ENCODE peak calls at places on chromosomes 7 and 10, in nine cellular contexts. One of them, this sample, is unnamed.

GRCh38 chr10:127426746-127427145 is 122.4 kb upstream of the NPS start:
- DNase-seq in ovary: no peak
- DNase-seq in tibial artery: no peak
- DNase-seq in mammary epithelial cell: no peak
- DNase-seq in HepG2: no peak
- DNase-seq in lung: no peak
- DNase-seq in transverse colon: no peak
- DNase-seq in stomach: no peak
- DNase-seq in left ventricle myocardium inferior: no peak
- DNase-seq in this sample: no peak

GRCh38 chr7:104524836-104525235 is 196.4 kb downstream of the LHFPL3 start:
- DNase-seq in left ventricle myocardium inferior: no peak
- DNase-seq in mammary epithelial cell: no peak
- DNase-seq in lung: no peak
- DNase-seq in HepG2: no peak
- DNase-seq in tibial artery: no peak
- DNase-seq in ovary: no peak
- DNase-seq in transverse colon: no peak
- DNase-seq in stomach: no peak
- DNase-seq in this sample: no peak

GRCh38 chr7:1939434-1940401 is 269.6 kb downstream of the ELFN1 start:
- DNase-seq in tibial artery: no peak
- DNase-seq in mammary epithelial cell: peak
- DNase-seq in left ventricle myocardium inferior: peak
- DNase-seq in lung: no peak
- DNase-seq in HepG2: no peak
- DNase-seq in stomach: no peak
- DNase-seq in ovary: no peak
- DNase-seq in transverse colon: no peak
- DNase-seq in this sample: peak

GRCh38 chr7:84105582-84105981 is 89.0 kb downstream of the SEMA3A start:
- DNase-seq in left ventricle myocardium inferior: no peak
- DNase-seq in mammary epithelial cell: no peak
- DNase-seq in lung: no peak
- DNase-seq in ovary: no peak
- DNase-seq in HepG2: no peak
- DNase-seq in transverse colon: no peak
- DNase-seq in tibial artery: no peak
- DNase-seq in stomach: no peak
- DNase-seq in this sample: no peak

GRCh38 chr10:14478639-14479038 is 147.9 kb upstream of the FRMD4A start:
- DNase-seq in transverse colon: no peak
- DNase-seq in lung: no peak
- DNase-seq in HepG2: no peak
- DNase-seq in ovary: peak
- DNase-seq in stomach: peak
- DNase-seq in left ventricle myocardium inferior: peak
- DNase-seq in mammary epithelial cell: peak
- DNase-seq in tibial artery: peak
- DNase-seq in this sample: peak

GRCh38 chr10:61899045-61899444 is 2.5 kb upstream of the ARID5B start:
- DNase-seq in stomach: no peak
- DNase-seq in lung: no peak
- DNase-seq in mammary epithelial cell: peak
- DNase-seq in ovary: no peak
- DNase-seq in left ventricle myocardium inferior: no peak
- DNase-seq in HepG2: no peak
- DNase-seq in transverse colon: no peak
- DNase-seq in tibial artery: no peak
- DNase-seq in this sample: no peak

GRCh38 chr7:4018917-4019316 is 663.2 kb upstream of the FOXK1 start:
- DNase-seq in tibial artery: no peak
- DNase-seq in mammary epithelial cell: no peak
- DNase-seq in lung: no peak
- DNase-seq in ovary: no peak
- DNase-seq in stomach: no peak
- DNase-seq in HepG2: no peak
- DNase-seq in transverse colon: no peak
- DNase-seq in left ventricle myocardium inferior: no peak
- DNase-seq in this sample: no peak

GRCh38 chr7:131019351-131019750 is 285.3 kb upstream of the KLF14 start:
- DNase-seq in stomach: no peak
- DNase-seq in ovary: no peak
- DNase-seq in tibial artery: no peak
- DNase-seq in HepG2: no peak
- DNase-seq in mammary epithelial cell: no peak
- DNase-seq in transverse colon: no peak
- DNase-seq in left ventricle myocardium inferior: no peak
- DNase-seq in lung: no peak
- DNase-seq in this sample: no peak

GRCh38 chr10:119268871-119269506 is 61.6 kb downstream of the GRK5 start:
- DNase-seq in tibial artery: no peak
- DNase-seq in transverse colon: no peak
- DNase-seq in stomach: no peak
- DNase-seq in left ventricle myocardium inferior: no peak
- DNase-seq in HepG2: no peak
- DNase-seq in lung: no peak
- DNase-seq in ovary: peak
- DNase-seq in mammary epithelial cell: no peak
- DNase-seq in this sample: no peak

DNA sequence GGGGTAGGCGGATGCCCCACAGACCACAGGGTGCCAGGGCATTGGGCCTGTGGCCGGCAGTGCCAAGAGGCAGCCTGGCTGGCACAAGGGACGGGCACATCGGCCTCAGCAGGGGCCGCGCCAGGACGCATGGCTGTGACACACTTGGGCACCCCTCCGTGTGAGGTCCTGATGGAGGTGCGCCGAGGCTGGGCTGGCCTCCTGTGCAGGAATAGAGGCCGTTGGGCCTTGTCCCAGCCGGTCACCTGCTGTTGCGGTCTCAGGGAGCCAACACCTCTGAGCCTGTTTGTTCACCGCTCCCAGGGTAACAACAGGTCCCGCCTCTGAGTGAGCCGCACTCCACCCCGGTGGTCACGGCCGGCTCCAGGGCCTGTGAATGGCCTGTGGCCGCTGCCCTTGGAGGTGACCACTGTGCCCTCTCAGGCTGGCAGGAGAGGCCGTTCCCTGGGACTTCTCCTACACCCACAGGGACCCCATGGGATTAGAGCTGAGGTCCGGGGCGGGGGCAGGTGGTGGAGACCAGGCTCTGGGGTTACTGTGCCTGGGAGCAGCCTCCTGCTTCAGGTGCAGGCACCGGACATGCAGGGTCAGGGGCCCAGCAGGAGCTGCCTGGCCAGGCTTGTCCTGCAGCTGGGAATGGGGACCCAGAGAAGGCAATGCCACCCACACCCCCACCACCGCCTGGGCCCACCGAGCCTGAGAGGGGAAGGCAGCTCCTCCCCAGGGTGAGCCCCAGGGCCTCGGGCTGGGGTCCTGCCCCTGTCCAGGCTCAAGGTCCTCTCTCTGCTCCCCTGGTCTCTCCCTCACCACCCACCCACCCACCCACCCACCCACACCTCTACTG is 12.0 kb downstream of the PWWP2B start:
- DNase-seq in ovary: no peak
- DNase-seq in mammary epithelial cell: no peak
- DNase-seq in stomach: peak
- DNase-seq in transverse colon: peak
- DNase-seq in HepG2: no peak
- DNase-seq in tibial artery: no peak
- DNase-seq in left ventricle myocardium inferior: no peak
- DNase-seq in lung: peak
- DNase-seq in this sample: peak
- H3K27ac ChIP-seq in ovary: peak
- H3K27ac ChIP-seq in mammary epithelial cell: no peak
- H3K27ac ChIP-seq in stomach: peak
- H3K27ac ChIP-seq in transverse colon: peak
- H3K27ac ChIP-seq in HepG2: no peak
- H3K27ac ChIP-seq in tibial artery: no peak
- H3K27ac ChIP-seq in left ventricle myocardium inferior: peak
- H3K27ac ChIP-seq in lung: peak
- H3K27ac ChIP-seq in this sample: peak

DNA sequence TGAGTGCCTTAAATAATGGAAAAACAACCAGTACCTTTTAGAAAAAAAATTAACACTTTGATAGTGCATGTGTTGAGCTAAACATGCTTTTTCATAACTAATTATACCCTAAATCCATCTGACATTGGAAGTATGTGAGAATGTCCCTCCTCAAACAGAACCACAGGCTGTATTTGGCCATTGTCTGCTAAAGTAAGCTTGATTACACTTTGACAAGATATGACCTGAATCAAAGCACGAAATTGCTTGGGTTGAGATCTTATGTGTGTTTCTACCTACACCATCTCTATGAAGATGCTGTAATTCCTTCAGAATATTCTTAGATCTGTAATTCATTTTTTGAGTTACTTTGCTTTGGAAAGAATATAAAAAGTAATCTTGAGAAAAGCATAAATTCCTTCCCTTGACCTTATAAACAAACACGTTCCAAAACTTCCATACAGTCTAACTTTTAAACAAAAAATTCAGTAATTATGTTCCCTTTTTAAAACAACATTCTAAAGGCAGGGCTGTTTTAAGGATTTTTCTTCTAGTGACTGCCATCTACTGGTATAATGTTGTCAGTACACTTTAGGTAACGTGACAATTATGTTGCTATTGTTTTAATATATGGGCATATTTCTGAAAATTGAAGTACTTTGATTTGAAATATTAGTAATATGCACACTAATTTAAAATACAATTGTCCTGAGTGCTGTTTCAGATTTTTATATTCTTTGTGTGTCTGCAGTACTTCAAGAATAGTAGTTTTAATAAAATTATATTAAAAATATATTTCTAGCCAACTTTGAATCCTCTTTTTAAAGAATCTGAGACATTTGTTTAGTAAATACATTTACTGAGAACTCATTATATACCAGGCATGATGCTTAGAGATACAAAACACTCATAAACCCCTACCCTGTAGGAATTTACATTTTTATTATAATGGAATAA is 20.9 kb downstream of the CD36 start:
- DNase-seq in ovary: no peak
- DNase-seq in tibial artery: no peak
- DNase-seq in HepG2: peak
- DNase-seq in lung: no peak
- DNase-seq in mammary epithelial cell: peak
- DNase-seq in left ventricle myocardium inferior: no peak
- DNase-seq in transverse colon: no peak
- DNase-seq in stomach: no peak
- DNase-seq in this sample: no peak
- TF ChIP-seq CTCF in ovary: peak
- TF ChIP-seq CTCF in tibial artery: peak
- TF ChIP-seq CTCF in HepG2: peak
- TF ChIP-seq CTCF in lung: peak
- TF ChIP-seq CTCF in mammary epithelial cell: peak
- TF ChIP-seq CTCF in left ventricle myocardium inferior: peak
- TF ChIP-seq CTCF in transverse colon: peak
- TF ChIP-seq CTCF in stomach: peak
- TF ChIP-seq CTCF in this sample: peak

GRCh38 chr7:74570533-74571156 is 86.9 kb upstream of the GTF2I start:
- DNase-seq in tibial artery: no peak
- DNase-seq in HepG2: no peak
- DNase-seq in lung: no peak
- DNase-seq in left ventricle myocardium inferior: no peak
- DNase-seq in ovary: no peak
- DNase-seq in transverse colon: no peak
- DNase-seq in mammary epithelial cell: no peak
- DNase-seq in stomach: no peak
- DNase-seq in this sample: no peak

GRCh38 chr7:74573499-74573898 is 84.0 kb upstream of the GTF2I start:
- DNase-seq in left ventricle myocardium inferior: no peak
- DNase-seq in ovary: no peak
- DNase-seq in HepG2: no peak
- DNase-seq in transverse colon: no peak
- DNase-seq in mammary epithelial cell: no peak
- DNase-seq in lung: no peak
- DNase-seq in stomach: no peak
- DNase-seq in tibial artery: no peak
- DNase-seq in this sample: no peak

GRCh38 chr7:74575811-74576210 is 81.7 kb upstream of the GTF2I start:
- DNase-seq in ovary: no peak
- DNase-seq in transverse colon: no peak
- DNase-seq in left ventricle myocardium inferior: no peak
- DNase-seq in HepG2: no peak
- DNase-seq in lung: no peak
- DNase-seq in stomach: no peak
- DNase-seq in tibial artery: no peak
- DNase-seq in mammary epithelial cell: no peak
- DNase-seq in this sample: no peak

GRCh38 chr7:74572301-74573090 is 85.0 kb upstream of the GTF2I start:
- DNase-seq in tibial artery: no peak
- DNase-seq in ovary: no peak
- DNase-seq in lung: no peak
- DNase-seq in left ventricle myocardium inferior: no peak
- DNase-seq in transverse colon: peak
- DNase-seq in stomach: peak
- DNase-seq in mammary epithelial cell: no peak
- DNase-seq in HepG2: no peak
- DNase-seq in this sample: no peak

GRCh38 chr7:74575083-74575803 is 82.3 kb upstream of the GTF2I start:
- DNase-seq in left ventricle myocardium inferior: no peak
- DNase-seq in HepG2: no peak
- DNase-seq in ovary: no peak
- DNase-seq in lung: peak
- DNase-seq in tibial artery: no peak
- DNase-seq in transverse colon: peak
- DNase-seq in stomach: peak
- DNase-seq in mammary epithelial cell: peak
- DNase-seq in this sample: no peak
- H3K4me3 ChIP-seq in left ventricle myocardium inferior: no peak
- H3K4me3 ChIP-seq in HepG2: no peak
- H3K4me3 ChIP-seq in ovary: no peak
- H3K4me3 ChIP-seq in lung: no peak
- H3K4me3 ChIP-seq in tibial artery: no peak
- H3K4me3 ChIP-seq in transverse colon: no peak
- H3K4me3 ChIP-seq in stomach: no peak
- H3K4me3 ChIP-seq in mammary epithelial cell: no peak
- H3K4me3 ChIP-seq in this sample: no peak

GRCh38 chr10:27518261-27518660 is 14.2 kb downstream of the RAB18 start:
- DNase-seq in stomach: no peak
- DNase-seq in mammary epithelial cell: no peak
- DNase-seq in tibial artery: no peak
- DNase-seq in transverse colon: no peak
- DNase-seq in left ventricle myocardium inferior: no peak
- DNase-seq in lung: no peak
- DNase-seq in HepG2: no peak
- DNase-seq in ovary: no peak
- DNase-seq in this sample: no peak

GRCh38 chr10:27513451-27514191 is 9.5 kb downstream of the RAB18 start:
- DNase-seq in left ventricle myocardium inferior: no peak
- DNase-seq in HepG2: no peak
- DNase-seq in tibial artery: no peak
- DNase-seq in lung: no peak
- DNase-seq in mammary epithelial cell: peak
- DNase-seq in stomach: no peak
- DNase-seq in ovary: no peak
- DNase-seq in transverse colon: no peak
- DNase-seq in this sample: no peak

GRCh38 chr10:27512548-27512947 is 8.4 kb downstream of the RAB18 start:
- DNase-seq in HepG2: no peak
- DNase-seq in stomach: no peak
- DNase-seq in mammary epithelial cell: no peak
- DNase-seq in ovary: no peak
- DNase-seq in left ventricle myocardium inferior: no peak
- DNase-seq in tibial artery: no peak
- DNase-seq in lung: no peak
- DNase-seq in transverse colon: no peak
- DNase-seq in this sample: no peak

GRCh38 chr10:27514243-27514642 is 10.1 kb downstream of the RAB18 start:
- DNase-seq in lung: no peak
- DNase-seq in transverse colon: no peak
- DNase-seq in left ventricle myocardium inferior: no peak
- DNase-seq in ovary: no peak
- DNase-seq in stomach: no peak
- DNase-seq in HepG2: no peak
- DNase-seq in mammary epithelial cell: no peak
- DNase-seq in tibial artery: no peak
- DNase-seq in this sample: no peak
- H3K27ac ChIP-seq in lung: no peak
- H3K27ac ChIP-seq in transverse colon: no peak
- H3K27ac ChIP-seq in left ventricle myocardium inferior: no peak
- H3K27ac ChIP-seq in ovary: no peak
- H3K27ac ChIP-seq in stomach: no peak
- H3K27ac ChIP-seq in HepG2: no peak
- H3K27ac ChIP-seq in mammary epithelial cell: no peak
- H3K27ac ChIP-seq in tibial artery: no peak
- H3K27ac ChIP-seq in this sample: no peak

This sample was measured in pancreas.